ENCODE peak calls at places on chromosomes 1 and 21, in eight cellular contexts. T is naive thymus-derived CD8-positive, alpha-beta T cell; Y is activated effector memory CD4-positive, alpha-beta T cell treated with Interleukin-2 at 50 U/mL for 16 hours; V is activated T-helper 1 cell treated with Interleukin-2 at 50 U/mL for 16 hours; X is stimulated activated CD4-positive, alpha-beta T cell treated with anti-CD3 and anti-CD28 coated beads, Interleukin-2, amount 100 ng/mL, for 48 hours; L is DMS79; Q is H54; O is GDM1. K is an unnamed sample.

GRCh38 chr1:40389871-40390560 is 16.5 kb downstream of the SMAP2 start:
- DNase-seq in T (no peak), Y (no peak), V (no peak), X (no peak), L (no peak), Q (no peak), O (no peak), K (peak)

GRCh38 chr1:172449012-172449584 is 5.2 kb upstream of the PIGC start:
- DNase-seq in T (no peak), Y (no peak), V (no peak), X (no peak), L (no peak), Q (no peak), O (no peak), K (no peak)

GRCh38 chr1:14682941-14683340 is 84.5 kb downstream of the KAZN start:
- DNase-seq in T (no peak), Y (no peak), V (no peak), X (no peak), L (no peak), Q (no peak), O (no peak), K (no peak)

GRCh38 chr1:237287876-237288517 is 246.0 kb downstream of the RYR2 start:
- DNase-seq in T (no peak), Y (no peak), V (no peak), X (no peak), L (no peak), Q (no peak), O (no peak), K (no peak)

GRCh38 chr21:35394634-35395369 is 345.7 kb upstream of the RUNX1 start:
- DNase-seq in T (no peak), Y (no peak), V (no peak), X (no peak), L (no peak), Q (no peak), O (no peak), K (no peak)

GRCh38 chr1:2446861-2447260 is 29.2 kb upstream of the PLCH2 start:
- DNase-seq in T (no peak), Y (no peak), V (no peak), X (no peak), L (no peak), Q (no peak), O (no peak), K (no peak)

GRCh38 chr21:32844076-32844475 is 72.5 kb upstream of the PAXBP1 start:
- DNase-seq in T (no peak), Y (no peak), V (no peak), X (no peak), L (no peak), Q (no peak), O (no peak), K (no peak)

GRCh38 chr21:26881504-26882228 is 36.5 kb upstream of the ADAMTS1 start:
- DNase-seq in T (no peak), Y (no peak), V (no peak), X (no peak), L (no peak), Q (no peak), O (no peak), K (no peak)

GRCh38 chr1:23524716-23525401 is 6.2 kb downstream of the E2F2 start:
- DNase-seq in T (no peak), Y (peak), V (peak), X (no peak), L (peak), Q (no peak), O (no peak), K (no peak)

K was measured in GM04504.